ENCODE peak calls at places on chromosomes 6 and 20, in four cellular contexts. A is MM.1S, B is neural progenitor cell, N is OCI-LY7. I is an unnamed sample.

GRCh38 chr6:125363360-125364121 is 61.8 kb upstream of the HDDC2 start:
- DNase-seq in N (no peak), A (no peak), B (peak), I (peak)

GRCh38 chr6:35082733-35083403 is 58.3 kb downstream of the TCP11 start:
- DNase-seq in B (no peak), N (no peak), A (no peak), I (no peak)

GRCh38 chr6:53770690-53771320 is 24.0 kb upstream of the LRRC1 start:
- DNase-seq in A (no peak), B (no peak), N (no peak), I (peak)

GRCh38 chr20:44200371-44200770 is 10.2 kb downstream of the OSER1 start:
- DNase-seq in N (no peak), B (no peak), A (no peak), I (no peak)

GRCh38 chr6:134092449-134092848 is 40.0 kb upstream of the SLC2A12 start:
- DNase-seq in N (no peak), A (peak), B (no peak), I (no peak)

GRCh38 chr6:3068329-3069223 is at the start of gene RIPK1:
- DNase-seq in A (peak), B (peak), N (peak), I (peak)

GRCh38 chr6:143992285-143992684 is 15.8 kb downstream of the PLAGL1 start:
- DNase-seq in A (no peak), N (no peak), B (no peak), I (no peak)

GRCh38 chr6:89951574-89952360 is 57.5 kb downstream of the GJA10 start:
- DNase-seq in N (no peak), A (no peak), B (peak), I (peak)

GRCh38 chr6:113829702-113830058 is 27.5 kb upstream of the MARCKS start:
- DNase-seq in B (peak), N (no peak), A (no peak), I (peak)

GRCh38 chr6:85537055-85537494 is 56.6 kb downstream of the SNX14 start:
- DNase-seq in A (peak), N (peak), B (no peak), I (peak)

GRCh38 chr6:167937948-167938911 is 59.2 kb upstream of the KIF25 start:
- DNase-seq in B (no peak), A (peak), N (no peak), I (no peak)

GRCh38 chr6:52981215-52981910 is 13.7 kb downstream of the GSTA4 start:
- DNase-seq in A (no peak), N (no peak), B (no peak), I (no peak)

GRCh38 chr6:166595061-166595780 is 8.7 kb upstream of the RAMACL start:
- DNase-seq in B (no peak), A (no peak), N (no peak), I (no peak)

GRCh38 chr20:44301285-44301684 is 9.7 kb downstream of the FITM2 start:
- DNase-seq in A (no peak), B (no peak), N (no peak), I (no peak)

GRCh38 chr6:155782739-155783459 is 327.3 kb upstream of the NOX3 start:
- DNase-seq in A (no peak), N (no peak), B (no peak), I (no peak)

GRCh38 chr6:150355932-150356331 is 12.9 kb upstream of the IYD start:
- DNase-seq in A (no peak), B (no peak), N (no peak), I (no peak)
- TF ChIP-seq CTCF in A (no peak), B (no peak), N (no peak), I (no peak)

DNA sequence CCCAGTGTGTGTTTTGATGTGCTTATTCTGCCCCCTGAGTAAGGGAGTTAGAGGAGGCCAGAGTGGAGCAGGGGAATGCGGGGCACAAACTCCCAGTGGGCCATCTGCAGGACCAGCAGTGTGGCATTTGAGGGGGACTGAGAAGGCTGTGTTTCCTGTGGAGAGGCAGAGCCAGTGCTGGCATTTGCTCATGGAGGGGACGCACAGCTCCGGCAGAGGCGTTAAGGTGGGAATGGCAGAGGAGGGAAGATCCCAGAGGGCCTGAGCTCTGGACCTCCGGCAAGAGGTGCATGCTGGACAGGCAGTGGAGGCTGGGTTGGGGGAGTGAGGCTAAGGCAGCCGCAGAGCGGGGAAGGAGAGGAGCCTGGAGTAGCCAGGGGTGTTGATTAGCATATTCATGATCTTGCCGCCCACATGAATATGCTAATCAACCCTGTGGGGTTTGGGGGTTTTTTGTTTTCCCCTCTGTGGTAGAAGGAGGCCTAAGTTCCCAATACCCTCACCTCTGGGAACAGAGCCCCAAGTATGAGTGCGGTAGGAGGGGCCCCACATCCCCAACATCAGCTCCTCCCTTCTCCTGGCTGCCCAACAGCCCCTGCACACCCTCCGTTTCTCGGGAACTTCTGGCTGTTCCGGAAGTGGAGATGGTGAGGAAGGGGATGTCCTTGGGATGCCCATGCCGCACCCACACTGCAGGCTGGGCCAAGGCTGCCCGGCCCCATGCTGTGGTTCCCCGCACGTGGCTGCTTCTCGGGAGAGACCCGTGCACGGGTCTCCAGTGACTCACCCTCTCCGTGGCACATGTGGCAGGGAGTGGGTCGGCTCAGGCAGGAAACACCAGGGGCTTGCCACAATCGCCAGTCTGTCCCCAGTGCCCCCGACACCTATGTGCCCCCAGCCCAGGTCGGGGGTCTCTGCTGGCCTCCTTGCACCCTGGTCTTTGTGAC is 33.8 kb downstream of the DLGAP4 start:
- DNase-seq in B (no peak), A (no peak), N (no peak), I (no peak)
- TF ChIP-seq EZH2phosphoT487 in B (no peak), A (no peak), N (no peak), I (no peak)

GRCh38 chr20:50112512-50113419 is at the start of gene UBE2V1:
- DNase-seq in N (peak), A (peak), B (peak), I (peak)
- TF ChIP-seq CTCF in N (peak), A (peak), B (peak), I (peak)

GRCh38 chr20:3935295-3935955 is 46.2 kb downstream of the PANK2 start:
- DNase-seq in A (no peak), B (no peak), N (no peak), I (no peak)
- TF ChIP-seq EZH2phosphoT487 in A (no peak), B (no peak), N (no peak), I (no peak)

GRCh38 chr6:55706048-55706447 is 127.1 kb upstream of the HMGCLL1 start:
- DNase-seq in B (no peak), A (no peak), N (no peak), I (no peak)
- TF ChIP-seq CTCF in B (no peak), A (no peak), N (no peak), I (no peak)

GRCh38 chr6:40390144-40390800 is 196.9 kb downstream of the LRFN2 start:
- DNase-seq in A (no peak), N (no peak), B (no peak), I (no peak)

GRCh38 chr6:40393641-40394040 is 193.5 kb downstream of the LRFN2 start:
- DNase-seq in A (no peak), B (no peak), N (no peak), I (no peak)

GRCh38 chr6:40391851-40392595 is 195.1 kb downstream of the LRFN2 start:
- DNase-seq in N (no peak), B (no peak), A (no peak), I (no peak)

GRCh38 chr6:40389176-40389767 is 197.9 kb downstream of the LRFN2 start:
- DNase-seq in N (no peak), A (no peak), B (no peak), I (no peak)

DNA sequence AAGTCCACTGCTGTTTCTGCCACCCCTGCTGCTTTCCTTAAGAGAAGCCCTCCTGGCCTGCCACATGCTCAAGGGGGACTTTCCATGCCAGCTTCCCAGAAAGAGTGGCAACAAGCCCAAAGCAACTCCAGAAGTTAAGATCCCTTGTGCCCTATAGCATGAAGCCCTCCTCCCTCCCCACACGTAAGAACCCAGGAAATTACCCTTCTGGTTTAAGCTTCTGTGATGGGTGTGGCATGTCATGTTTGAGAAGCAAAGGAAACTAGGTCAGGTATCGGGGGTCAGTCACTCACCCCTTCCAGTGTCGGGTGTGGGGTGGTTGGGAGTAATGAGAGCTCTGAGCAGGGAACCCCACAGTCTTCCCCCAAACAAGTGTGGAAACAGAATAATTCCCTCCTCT is 196.1 kb downstream of the LRFN2 start:
- DNase-seq in B (no peak), N (no peak), A (no peak), I (no peak)
- TF ChIP-seq EZH2phosphoT487 in B (no peak), N (no peak), A (no peak), I (no peak)